ENCODE peak calls at places on chromosomes 13 and 19, in ten cellular contexts. D is stimulated activated CD8-positive, alpha-beta memory T cell treated with anti-CD3 and anti-CD28 coated beads, Interleukin-4, amount 100 ng/mL, for 24 hours; X is CD8-positive, alpha-beta memory T cell; N is brain microvascular endothelial cell; F is neural crest cell; K is activated gamma-delta T cell treated with anti-CD3 and anti-CD28 coated beads, Interleukin-2, amount 50 U/mL, for 16 hours; B is AG09319; W is fibroblast of the conjunctiva; Z is hippocampal formation; G is DMS153. U is an unnamed sample.

GRCh38 chr19:16091546-16092475 is 15.5 kb downstream of the TPM4 start:
- DNase-seq in F (no peak), W (no peak), Z (no peak), K (no peak), G (no peak), B (no peak), N (no peak), D (no peak), X (no peak), U (no peak)

GRCh38 chr13:99192480-99192879 is 8.2 kb upstream of the UBAC2 start:
- DNase-seq in K (no peak), N (no peak), W (no peak), F (no peak), D (no peak), G (no peak), X (no peak), Z (no peak), B (no peak), U (no peak)

GRCh38 chr13:113124211-113125025 is 1.8 kb downstream of the F10 start:
- DNase-seq in W (no peak), X (peak; percentile 37), N (no peak), D (no peak), F (no peak), B (no peak), K (no peak), G (no peak), Z (no peak), U (no peak)

GRCh38 chr13:24905242-24905641 is 141.3 kb downstream of the RNF17 start:
- DNase-seq in F (no peak), X (no peak), W (no peak), B (no peak), D (no peak), K (no peak), G (no peak), Z (no peak), N (no peak), U (no peak)

GRCh38 chr19:38684078-38684861 is 36.8 kb downstream of the ACTN4 start:
- DNase-seq in K (no peak), Z (no peak), F (no peak), X (peak; percentile 66), N (peak; percentile 70), W (peak; percentile 85), D (no peak), G (no peak), B (peak; percentile 75), U (no peak)

GRCh38 chr13:37289212-37289935 is 183.9 kb upstream of the CSNK1A1L start:
- DNase-seq in B (no peak), F (no peak), W (no peak), X (no peak), D (no peak), K (no peak), N (no peak), G (no peak), Z (no peak), U (no peak)

GRCh38 chr13:60463787-60464186 is 66.8 kb downstream of the TDRD3 start:
- DNase-seq in F (no peak), G (no peak), X (no peak), B (no peak), D (no peak), N (no peak), W (no peak), Z (no peak), K (no peak), U (no peak)

GRCh38 chr13:114236224-114236623 is 1.5 kb downstream of the CDC16 start:
- DNase-seq in D (no peak), K (no peak), G (no peak), F (no peak), B (no peak), X (no peak), W (no peak), N (no peak), Z (no peak), U (no peak)

GRCh38 chr13:111202745-111203144 is 87.6 kb downstream of the ARHGEF7 start:
- DNase-seq in X (no peak), B (no peak), F (no peak), D (no peak), K (no peak), N (peak; percentile 96), G (peak; percentile 35), W (peak; percentile 68), Z (no peak), U (peak; percentile 71)

GRCh38 chr13:24092108-24092507 is 68.4 kb upstream of the SPATA13 start:
- DNase-seq in B (no peak), Z (no peak), D (no peak), G (no peak), K (no peak), F (no peak), X (no peak), W (no peak), N (no peak), U (no peak)

GRCh38 chr19:13083008-13083404 is 19.7 kb downstream of the LYL1 start:
- DNase-seq in K (no peak), Z (no peak), G (no peak), W (no peak), D (no peak), F (no peak), B (no peak), N (no peak), X (no peak), U (no peak)

GRCh38 chr19:41064974-41065569 is 23.2 kb upstream of the CYP2A13 start:
- DNase-seq in B (no peak), W (peak; percentile 16), G (no peak), D (no peak), K (no peak), F (no peak), X (no peak), N (peak; percentile 25), Z (no peak), U (peak; percentile 28)

GRCh38 chr19:55066107-55066709 is 3.3 kb upstream of the RDH13 start:
- DNase-seq in G (no peak), W (no peak), Z (no peak), X (no peak), D (no peak), F (no peak), B (no peak), K (no peak), N (no peak), U (peak; percentile 43)

GRCh38 chr19:369876-370275 is 25.3 kb upstream of the MIER2 start:
- DNase-seq in D (no peak), W (no peak), K (no peak), Z (no peak), N (no peak), B (no peak), F (no peak), X (no peak), G (no peak), U (no peak)